ENCODE peak calls at places on chromosomes 2 and 18, in ten cellular contexts. A, D, C, G, E, B, U, T, O and F are unnamed samples.

GRCh38 chr2:16030206-16031054 is 90.1 kb downstream of the MYCN start:
- DNase-seq in G (no peak), U (no peak), D (no peak), O (no peak), C (no peak), T (no peak), A (no peak), B (no peak), E (no peak), F (no peak)

GRCh38 chr2:70523996-70524965 is 29.3 kb downstream of the TGFA start:
- DNase-seq in O (no peak), E (peak; percentile 23), C (peak; percentile 11), G (peak; percentile 82), T (no peak), B (no peak), A (peak; percentile 58), D (peak; percentile 41), U (peak; percentile 42), F (no peak)

GRCh38 chr18:26488417-26489009 is 59.8 kb downstream of the KCTD1 start:
- DNase-seq in D (no peak), G (no peak), U (no peak), O (peak; percentile 69), A (no peak), C (no peak), E (no peak), T (no peak), B (no peak), F (no peak)

GRCh38 chr18:54532962-54533361 is 58.1 kb upstream of the DYNAP start:
- DNase-seq in E (no peak), O (no peak), C (no peak), G (no peak), T (no peak), A (no peak), B (no peak), D (no peak), U (no peak), F (no peak)

GRCh38 chr2:109511168-109511567 is 102.6 kb downstream of the SEPTIN10 start:
- DNase-seq in E (no peak), D (no peak), O (no peak), T (no peak), U (no peak), G (no peak), B (no peak), A (no peak), C (no peak), F (no peak)

GRCh38 chr2:46299365-46300263 is 2.4 kb downstream of the EPAS1 start:
- DNase-seq in T (peak; percentile 91), G (peak; percentile 89), U (no peak), O (no peak), B (no peak), A (no peak), D (no peak), E (peak; percentile 15), C (peak; percentile 29), F (peak; percentile 20)

GRCh38 chr2:126656311-126657145 is 570 bp downstream of the GYPC start:
- DNase-seq in C (peak; percentile 44), T (peak; percentile 85), U (peak; percentile 43), B (peak; percentile 78), G (peak; percentile 59), A (peak; percentile 50), O (no peak), E (no peak), D (peak; percentile 60), F (no peak)

GRCh38 chr2:80326214-80326613 is 21.7 kb upstream of the LRRTM1 start:
- DNase-seq in O (peak; percentile 33), G (peak; percentile 25), E (peak; percentile 5), C (peak; percentile 21), B (no peak), T (no peak), D (no peak), A (no peak), U (no peak), F (peak; percentile 40)

GRCh38 chr18:7950380-7951143 is 383.4 kb downstream of the PTPRM start:
- DNase-seq in O (no peak), G (peak; percentile 37), C (peak; percentile 59), T (no peak), B (no peak), D (no peak), U (no peak), E (no peak), A (no peak), F (no peak)

GRCh38 chr2:3269425-3270094 is 108.1 kb downstream of the EIPR1 start:
- DNase-seq in T (no peak), D (no peak), G (no peak), C (no peak), E (no peak), B (no peak), U (no peak), O (no peak), A (no peak), F (no peak)

GRCh38 chr18:199214-199613 is 40.9 kb downstream of the USP14 start:
- DNase-seq in A (no peak), T (no peak), U (no peak), B (no peak), O (no peak), C (peak; percentile 7), E (no peak), G (no peak), D (no peak), F (no peak)

GRCh38 chr18:62605685-62606084 is 82.9 kb downstream of the ZCCHC2 start:
- DNase-seq in B (no peak), E (no peak), O (no peak), U (no peak), D (no peak), C (no peak), T (no peak), A (no peak), G (no peak), F (no peak)

GRCh38 chr2:69082430-69082997 is 69.5 kb downstream of the ANTXR1 start:
- DNase-seq in U (no peak), G (peak; percentile 91), E (no peak), A (no peak), B (no peak), O (peak; percentile 8), T (no peak), C (peak; percentile 89), D (no peak), F (no peak)

GRCh38 chr2:113699048-113699447 is 57.4 kb downstream of the SLC35F5 start:
- DNase-seq in A (no peak), U (no peak), E (no peak), O (no peak), G (no peak), C (no peak), D (no peak), B (peak; percentile 15), T (no peak), F (no peak)

GRCh38 chr2:188678921-188679320 is 295.3 kb upstream of the COL3A1 start:
- DNase-seq in A (no peak), D (no peak), E (no peak), B (no peak), C (peak; percentile 66), T (no peak), O (no peak), U (no peak), G (peak; percentile 91), F (no peak)

GRCh38 chr2:38039111-38039510 is 36.8 kb downstream of the CYP1B1 start:
- DNase-seq in D (no peak), E (no peak), A (no peak), U (no peak), O (no peak), B (no peak), C (peak; percentile 25), T (no peak), G (peak; percentile 74), F (no peak)

GRCh38 chr2:24418166-24418843 is 58.0 kb upstream of the ITSN2 start:
- DNase-seq in E (peak; percentile 27), B (no peak), U (no peak), G (no peak), T (no peak), C (no peak), D (no peak), A (no peak), O (no peak), F (no peak)

GRCh38 chr2:10971855-10972348 is 60.2 kb downstream of the KCNF1 start:
- DNase-seq in C (no peak), D (no peak), T (peak; percentile 35), O (no peak), B (no peak), E (no peak), U (no peak), A (no peak), G (no peak), F (no peak)

GRCh38 chr2:62313433-62314227 is 117.7 kb downstream of the B3GNT2 start:
- DNase-seq in G (no peak), C (no peak), T (no peak), B (no peak), U (peak; percentile 49), D (peak; percentile 35), E (peak; percentile 88), A (peak; percentile 71), O (no peak), F (no peak)

GRCh38 chr2:76678358-76679024 is 843.7 kb downstream of the LRRTM4 start:
- DNase-seq in D (no peak), E (no peak), C (no peak), G (no peak), A (no peak), U (no peak), O (no peak), B (no peak), T (no peak), F (no peak)

GRCh38 chr2:27814772-27815171 is 43.3 kb downstream of the MRPL33 start:
- DNase-seq in O (no peak), B (no peak), C (no peak), A (no peak), T (no peak), U (no peak), D (no peak), G (no peak), E (no peak), F (no peak)

GRCh38 chr18:52992041-52992440 is 652.0 kb downstream of the DCC start:
- DNase-seq in A (no peak), G (no peak), O (no peak), E (peak; percentile 1), C (no peak), B (no peak), D (no peak), U (no peak), T (no peak), F (no peak)

GRCh38 chr2:198874502-198874858 is 583.3 kb downstream of the SATB2 start:
- DNase-seq in G (no peak), C (peak; percentile 13), B (no peak), A (no peak), D (no peak), E (no peak), T (no peak), O (no peak), U (no peak), F (no peak)

GRCh38 chr2:158487419-158487818 is 30.7 kb downstream of the PKP4 start:
- DNase-seq in T (no peak), A (no peak), D (no peak), C (peak; percentile 23), G (peak; percentile 84), U (no peak), O (no peak), E (no peak), B (no peak), F (no peak)

GRCh38 chr2:64204716-64205115 is 60.5 kb upstream of the PELI1 start:
- DNase-seq in U (no peak), E (no peak), G (no peak), D (no peak), A (no peak), T (no peak), B (no peak), C (no peak), O (no peak), F (no peak)

GRCh38 chr18:62625019-62625418 is 90.3 kb upstream of the PHLPP1 start:
- DNase-seq in D (no peak), O (no peak), B (no peak), G (peak; percentile 20), T (no peak), C (no peak), U (no peak), E (no peak), A (no peak), F (no peak)

GRCh38 chr2:235813398-235813797 is 319.6 kb downstream of the AGAP1 start:
- DNase-seq in E (no peak), B (no peak), A (no peak), G (no peak), O (no peak), T (no peak), U (no peak), D (no peak), C (no peak), F (no peak)

GRCh38 chr2:64876137-64876647 is 113.0 kb upstream of the SLC1A4 start:
- DNase-seq in E (no peak), T (peak; percentile 74), U (no peak), B (no peak), G (peak; percentile 88), O (no peak), C (peak; percentile 97), A (no peak), D (no peak), F (peak; percentile 49)